ENCODE peak calls at places on chromosomes 7 and 10, in ten cellular contexts. N is HepG2; M is heart right ventricle; L is breast epithelium; O is endodermal cell; T is colonic mucosa; K is suprapubic skin; P is ovary; G is BE2C; C is CD8-positive, alpha-beta T cell. Q is an unnamed sample. For H3K4me1, the result is how much of the 10 kb centered on the place peaks cover.

GRCh38 chr7:80843018-80843671 is 75.7 kb downstream of the SEMA3C start:
- DNase-seq in N (no peak), P (no peak), O (no peak), K (no peak), T (no peak), G (no peak), L (no peak), C (no peak), M (no peak), Q (no peak)

GRCh38 chr7:20359397-20359963 is 28.8 kb downstream of the ITGB8 start:
- DNase-seq in M (no peak), N (no peak), C (no peak), O (no peak), T (no peak), P (no peak), K (no peak), G (no peak), L (no peak), Q (no peak)

GRCh38 chr7:4828720-4829383 is 33.0 kb downstream of the PAPOLB start:
- DNase-seq in K (no peak), N (no peak), G (no peak), T (no peak), O (no peak), P (no peak), M (no peak), L (no peak), C (no peak), Q (no peak)

GRCh38 chr10:80540136-80540535 is 2.4 kb downstream of the SH2D4B start:
- DNase-seq in M (no peak), N (no peak), C (no peak), L (peak), K (no peak), O (no peak), G (no peak), P (no peak), T (no peak), Q (peak)

GRCh38 chr7:70657989-70658578 is 473.9 kb upstream of the GALNT17 start:
- DNase-seq in N (no peak), K (no peak), L (no peak), G (no peak), T (no peak), C (no peak), P (no peak), M (no peak), O (no peak), Q (no peak)

GRCh38 chr10:76697923-76698322 is 939.7 kb downstream of the KCNMA1 start:
- DNase-seq in M (no peak), C (no peak), T (no peak), G (no peak), P (no peak), N (no peak), O (no peak), L (no peak), K (no peak), Q (no peak)

GRCh38 chr7:134618756-134619530 is 27.7 kb upstream of the BPGM start:
- DNase-seq in P (no peak), O (no peak), M (no peak), N (no peak), L (no peak), G (no peak), K (no peak), C (no peak), T (no peak), Q (no peak)

GRCh38 chr10:103678104-103678526 is 177.3 kb downstream of the SH3PXD2A start:
- DNase-seq in P (peak), G (peak), K (peak), C (peak), T (peak), N (no peak), O (no peak), M (peak), L (no peak), Q (peak)

GRCh38 chr7:96837583-96837982 is 127.9 kb upstream of the SEM1 start:
- DNase-seq in G (no peak), T (no peak), C (no peak), L (no peak), O (no peak), N (no peak), K (no peak), M (no peak), P (no peak), Q (no peak)

GRCh38 chr7:147509859-147510542 is 1080.6 kb upstream of the C7orf33 start:
- DNase-seq in L (no peak), N (no peak), C (no peak), M (no peak), P (no peak), O (no peak), G (no peak), T (no peak), K (no peak), Q (no peak)

GRCh38 chr7:53466396-53466795 is 431.0 kb downstream of the POM121L12 start:
- DNase-seq in N (no peak), O (no peak), G (no peak), P (no peak), T (no peak), L (no peak), K (no peak), M (no peak), C (no peak), Q (no peak)

GRCh38 chr7:78683566-78683965 is 769.9 kb downstream of the MAGI2 start:
- DNase-seq in O (no peak), P (no peak), L (no peak), K (no peak), C (no peak), T (no peak), G (no peak), M (no peak), N (no peak), Q (no peak)
- H3K4me3 ChIP-seq in O (no peak), P (no peak), L (no peak), K (no peak), C (no peak), T (no peak), G (no peak), M (no peak), N (no peak), Q (no peak)

GRCh38 chr7:116258734-116259133 is 48.4 kb downstream of the TES start:
- DNase-seq in K (no peak), M (no peak), N (peak), P (no peak), O (no peak), G (peak), L (no peak), C (no peak), T (peak), Q (no peak)
- TF ChIP-seq CTCF in K (peak), M (peak), N (peak), P (peak), O (peak), G (peak), L (peak), C (peak), T (peak), Q (peak)

GRCh38 chr10:110710621-110711020 is 66.5 kb downstream of the RBM20 start:
- DNase-seq in P (no peak), C (no peak), T (no peak), G (no peak), N (no peak), K (no peak), M (no peak), O (no peak), L (no peak), Q (no peak)
- H3K4me1 ChIP-seq in P (under half), C (under half), T (under half), G (under half), N (under half), K (under half), M (half or more), O (under half), L (under half), Q (under half)

DNA sequence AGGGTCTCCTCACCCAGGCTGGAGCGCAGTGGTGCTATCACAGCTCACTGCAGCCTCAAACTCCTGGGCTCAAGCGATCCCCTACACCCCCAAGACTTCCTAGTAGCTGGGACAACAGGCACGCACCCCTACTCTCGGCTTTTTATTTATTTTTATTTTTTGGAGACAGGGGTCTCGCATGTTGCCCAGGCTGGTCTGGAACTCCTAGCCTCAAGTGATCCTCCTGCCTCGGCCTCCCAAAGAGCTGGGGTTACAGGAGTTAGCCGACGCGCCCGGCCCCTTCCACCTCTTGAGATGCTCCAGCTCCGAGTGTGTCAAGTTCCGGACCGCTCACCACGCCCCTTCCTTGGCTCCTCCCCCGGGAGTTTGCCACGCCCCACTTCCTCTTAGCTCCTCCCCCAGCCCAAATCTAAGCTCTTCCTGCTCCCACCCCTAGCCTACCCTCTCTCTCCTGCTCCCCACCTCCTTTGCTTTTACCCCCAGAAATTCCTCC is 6.3 kb downstream of the NAT16 start:
- DNase-seq in K (no peak), L (no peak), P (no peak), M (no peak), O (peak), G (no peak), T (peak), N (no peak), C (peak), Q (no peak)
- H3K4me3 ChIP-seq in K (peak), L (peak), P (no peak), M (no peak), O (no peak), G (no peak), T (no peak), N (peak), C (no peak), Q (peak)

GRCh38 chr7:47556511-47557180 is 25.3 kb downstream of the TNS3 start:
- DNase-seq in O (no peak), N (no peak), P (no peak), G (no peak), K (no peak), M (no peak), T (no peak), L (no peak), C (no peak), Q (no peak)
- TF ChIP-seq CTCF in O (no peak), N (no peak), P (no peak), G (no peak), K (no peak), M (no peak), T (no peak), L (no peak), C (no peak), Q (no peak)

DNA sequence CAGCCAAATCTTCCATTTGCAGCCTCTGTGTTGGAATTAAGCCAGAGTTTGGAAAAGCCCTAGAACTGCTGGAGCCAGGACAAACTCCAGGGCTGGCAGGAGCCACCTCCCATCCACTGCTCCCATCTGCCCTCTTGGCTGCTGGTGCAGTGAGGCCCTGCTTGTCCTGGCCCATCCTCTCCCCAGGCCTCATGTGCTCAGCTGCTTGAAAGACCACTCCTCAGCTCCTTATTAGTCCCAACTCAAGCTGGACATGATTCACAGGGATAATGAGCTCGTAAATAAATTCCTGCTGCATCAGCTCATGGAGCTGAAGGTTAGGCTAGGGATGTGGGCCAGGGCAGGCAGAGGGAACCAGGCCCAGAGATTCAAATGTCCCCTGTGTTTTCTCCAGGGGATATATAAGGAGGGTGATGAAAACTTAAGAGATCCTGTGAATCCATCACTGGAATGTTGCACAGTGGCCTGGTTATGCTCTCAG is 282.8 kb downstream of the RPS24 start:
- DNase-seq in M (peak), T (peak), L (no peak), P (peak), K (no peak), C (no peak), G (peak), O (peak), N (no peak), Q (peak)
- H3K4me1 ChIP-seq in M (under half), T (under half), L (under half), P (under half), K (under half), C (under half), G (under half), O (under half), N (under half), Q (under half)

DNA sequence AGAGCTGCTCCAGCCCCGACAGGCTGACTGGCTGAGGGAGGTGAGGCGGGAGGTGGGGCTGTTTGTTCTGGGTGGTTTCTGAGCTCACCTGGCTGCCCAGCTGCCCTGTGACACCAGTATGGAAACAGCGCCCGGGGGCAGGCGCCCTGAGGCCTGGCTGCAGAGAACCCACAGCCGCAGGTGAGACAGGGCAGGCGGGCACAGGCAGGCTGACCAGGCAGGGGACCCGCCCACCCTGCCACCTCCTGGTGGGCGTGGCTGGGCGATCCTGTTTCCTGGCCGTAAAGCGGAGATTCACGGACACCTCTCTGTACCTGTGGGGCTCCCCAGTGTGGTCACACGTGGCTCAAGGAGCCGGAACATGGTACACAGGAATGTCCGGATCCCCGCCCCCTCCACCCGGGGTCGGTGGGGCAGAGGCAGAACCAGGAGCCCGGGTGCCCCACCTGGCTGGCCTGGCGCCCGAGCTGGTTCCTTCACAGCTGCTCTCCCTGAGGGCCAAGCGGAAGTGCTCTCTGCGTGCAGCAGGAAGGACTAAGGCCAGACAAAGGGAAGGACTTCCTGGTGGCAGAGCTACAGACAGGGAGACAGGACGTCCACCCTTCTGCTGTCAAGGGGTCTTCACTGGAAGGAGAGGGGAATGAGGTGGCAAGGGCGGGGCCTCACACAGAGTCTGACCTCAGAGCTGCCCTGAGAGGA is 3.9 kb downstream of the MICALL2 start:
- DNase-seq in L (peak), M (no peak), G (no peak), C (no peak), N (no peak), K (no peak), O (peak), T (peak), P (no peak), Q (no peak)
- H3K4me3 ChIP-seq in L (peak), M (peak), G (no peak), C (no peak), N (peak), K (peak), O (no peak), T (peak), P (no peak), Q (no peak)

DNA sequence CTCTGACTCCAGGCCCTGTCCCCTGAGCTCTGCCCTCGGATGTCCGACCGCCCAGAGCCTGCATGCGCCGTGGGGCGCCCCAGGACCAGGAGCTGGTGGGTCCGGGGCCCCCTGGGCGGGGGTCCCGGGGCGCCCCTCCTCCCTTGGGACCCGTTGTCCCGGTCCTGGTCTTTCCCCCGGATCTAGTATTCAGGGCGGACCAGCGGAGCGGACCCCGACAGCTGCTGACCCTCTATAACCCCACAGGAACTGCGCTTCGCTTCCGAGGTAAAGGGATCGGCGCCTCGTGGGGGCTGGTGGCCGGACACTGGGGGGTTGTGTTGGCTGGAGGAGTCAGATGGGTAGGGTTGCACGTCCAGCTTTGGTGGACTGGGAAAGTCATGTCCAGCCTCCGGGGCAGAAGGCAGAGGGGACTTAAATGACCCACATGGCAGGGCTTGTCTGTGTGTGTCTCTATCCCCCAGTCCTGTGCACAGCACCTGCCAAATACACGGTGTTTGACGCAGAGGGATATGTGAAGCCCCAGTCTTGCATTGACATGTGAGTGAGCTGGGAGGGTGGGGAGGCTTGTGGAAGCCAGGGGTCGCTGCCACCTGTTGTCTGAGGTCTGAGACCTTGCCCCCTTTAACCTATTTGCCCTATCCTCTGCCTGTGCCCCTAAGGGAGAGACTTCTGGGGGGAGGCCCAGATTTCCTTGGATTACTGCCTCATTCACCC is 548 bp downstream of the MOSPD3 start:
- DNase-seq in N (peak), G (no peak), O (peak), M (no peak), T (peak), P (no peak), L (no peak), C (no peak), K (no peak), Q (no peak)
- TF ChIP-seq CTCF in N (peak), G (peak), O (peak), M (no peak), T (no peak), P (no peak), L (no peak), C (no peak), K (no peak), Q (no peak)

GRCh38 chr10:114507449-114507848 is 103.1 kb upstream of the AFAP1L2 start:
- DNase-seq in L (peak), K (peak), M (peak), P (peak), N (no peak), G (peak), T (peak), O (no peak), C (no peak), Q (peak)
- H3K4me1 ChIP-seq in L (under half), K (half or more), M (half or more), P (under half), N (half or more), G (under half), T (under half), O (under half), C (half or more), Q (under half)

DNA sequence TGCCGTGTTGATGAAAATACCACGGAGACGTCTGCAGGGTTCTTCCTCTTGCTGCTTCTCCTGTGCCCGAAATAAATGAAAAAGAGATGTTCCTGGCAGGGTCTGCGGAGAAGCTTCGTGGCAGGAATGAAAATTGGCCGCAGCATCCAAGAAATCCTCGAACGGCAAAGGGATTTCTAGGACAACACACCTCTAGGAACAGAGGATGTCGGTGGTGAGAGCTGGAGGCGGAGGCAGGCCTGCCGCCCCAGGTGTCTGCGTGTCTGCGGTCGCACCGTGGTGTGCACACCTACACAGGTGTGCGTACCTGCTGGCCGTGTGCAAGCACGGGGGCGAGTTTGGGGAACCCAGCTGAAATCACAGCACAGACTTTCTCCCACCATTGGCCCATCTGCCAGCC is 43.4 kb downstream of the TMEM130 start:
- DNase-seq in C (no peak), T (no peak), N (no peak), O (no peak), K (no peak), L (no peak), M (no peak), P (no peak), G (no peak), Q (no peak)
- H3K4me3 ChIP-seq in C (no peak), T (no peak), N (no peak), O (no peak), K (no peak), L (peak), M (no peak), P (no peak), G (no peak), Q (no peak)

Q was measured in right atrium auricular region.